ENCODE peak calls at places on chromosomes 1 and 21, in seven cellular contexts. Z, C, W, D, I, R and A are unnamed samples.

GRCh38 chr1:58249729-58250586 is 296.6 kb downstream of the OMA1 start:
- DNase-seq in W (peak), C (no peak), Z (peak), I (peak), D (peak), R (peak), A (peak)

GRCh38 chr21:27171704-27172103 is 204.8 kb upstream of the ADAMTS5 start:
- DNase-seq in D (no peak), R (no peak), C (no peak), W (no peak), Z (no peak), I (no peak), A (no peak)

GRCh38 chr1:98001764-98002163 is 80.9 kb upstream of the DPYD start:
- DNase-seq in D (peak), I (no peak), W (no peak), C (no peak), Z (no peak), R (peak), A (no peak)

GRCh38 chr21:45998276-45998701 is 16.7 kb downstream of the COL6A1 start:
- DNase-seq in I (peak), D (no peak), C (no peak), R (no peak), W (peak), Z (no peak), A (no peak)

GRCh38 chr1:41611932-41612450 is 127.5 kb upstream of the EDN2 start:
- DNase-seq in D (no peak), Z (no peak), C (no peak), I (no peak), R (no peak), W (no peak), A (no peak)

GRCh38 chr1:83910461-83910860 is 88.5 kb downstream of the TTLL7 start:
- DNase-seq in I (no peak), C (no peak), D (peak), W (no peak), Z (no peak), R (peak), A (no peak)

GRCh38 chr1:222060247-222060851 is 318.5 kb upstream of the DUSP10 start:
- DNase-seq in Z (no peak), R (no peak), C (no peak), I (no peak), D (no peak), W (no peak), A (no peak)

GRCh38 chr1:21149862-21150432 is 26.8 kb downstream of the EIF4G3 start:
- DNase-seq in Z (no peak), W (no peak), D (peak), C (no peak), R (peak), I (no peak), A (peak)

DNA sequence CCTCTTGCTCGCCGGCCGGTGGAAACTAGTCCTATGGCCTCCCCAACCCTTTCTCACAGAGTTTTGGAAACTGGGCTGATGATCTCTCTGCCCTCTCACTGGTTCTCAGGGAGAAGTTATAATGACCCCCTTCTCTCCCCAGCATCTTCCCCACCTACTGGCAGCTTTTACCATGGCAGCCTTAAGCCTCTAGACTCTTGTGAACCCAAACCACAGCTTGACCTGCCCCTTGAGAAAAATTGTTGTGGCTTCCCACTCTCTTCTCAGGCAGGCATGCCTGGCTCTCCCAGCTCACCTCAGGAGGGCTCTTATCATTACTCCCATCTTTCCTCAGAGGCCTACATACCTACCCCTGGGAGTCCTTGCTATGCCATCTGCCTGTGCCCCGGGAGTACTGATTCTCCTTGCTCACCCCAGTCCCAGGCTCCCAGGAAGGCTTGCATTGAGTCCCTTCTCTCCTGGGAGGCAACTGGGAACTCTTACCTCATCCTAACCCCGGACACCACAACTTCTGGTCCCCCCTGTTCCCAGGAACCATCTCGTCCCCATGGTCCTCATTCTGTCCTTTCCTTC is 1.6 kb downstream of the NSUN4 start:
- DNase-seq in W (no peak), R (no peak), Z (no peak), I (peak), D (peak), C (peak), A (no peak)
- TF ChIP-seq CTCF in W (peak), R (peak), Z (no peak), I (peak), D (peak), C (peak), A (peak)

DNA sequence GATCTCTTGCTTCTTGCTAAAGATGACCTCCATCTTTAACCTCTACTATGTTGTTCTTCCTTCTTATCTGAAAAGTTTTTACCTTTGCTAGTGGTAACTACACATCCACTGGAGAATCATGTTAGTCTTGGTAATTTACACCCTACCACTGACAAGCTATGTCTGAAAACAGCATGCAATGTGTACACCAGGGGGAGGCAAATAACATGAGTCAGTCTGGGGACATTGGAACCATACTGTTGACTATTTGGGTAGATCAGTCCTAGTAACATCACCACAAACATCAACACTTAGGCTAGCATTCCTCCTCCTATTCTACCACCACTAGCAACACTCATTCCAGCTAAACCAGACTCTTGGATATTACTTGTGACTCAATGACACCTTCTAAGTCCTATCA is 549.0 kb downstream of the KCNT2 start:
- DNase-seq in C (peak), Z (no peak), I (no peak), D (no peak), R (no peak), W (no peak), A (no peak)
- TF ChIP-seq CTCF in C (peak), Z (no peak), I (no peak), D (no peak), R (no peak), W (no peak), A (no peak)

DNA sequence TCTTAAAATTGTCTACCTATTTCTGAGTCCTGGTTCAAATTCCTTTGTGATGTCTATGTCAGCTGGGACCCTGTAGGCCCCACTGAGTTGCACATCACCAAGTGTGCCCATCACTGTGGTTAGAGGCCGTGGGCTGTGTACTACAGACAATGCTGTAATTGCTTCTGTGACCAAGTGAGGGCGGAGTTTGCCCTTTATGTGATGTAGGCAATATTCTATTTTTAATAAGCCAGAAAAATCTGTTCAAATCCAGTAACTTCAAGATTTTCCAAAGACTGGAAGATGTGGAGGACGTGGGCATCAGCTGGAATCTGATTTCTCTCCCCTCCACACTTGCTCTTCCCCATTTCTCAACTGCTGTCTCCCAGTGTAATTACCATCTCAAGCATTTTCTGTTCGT is 215.4 kb downstream of the PBX1 start:
- DNase-seq in D (no peak), C (no peak), R (no peak), Z (no peak), W (no peak), I (no peak), A (no peak)
- TF ChIP-seq CTCF in D (peak), C (no peak), R (no peak), Z (no peak), W (no peak), I (no peak), A (no peak)

DNA sequence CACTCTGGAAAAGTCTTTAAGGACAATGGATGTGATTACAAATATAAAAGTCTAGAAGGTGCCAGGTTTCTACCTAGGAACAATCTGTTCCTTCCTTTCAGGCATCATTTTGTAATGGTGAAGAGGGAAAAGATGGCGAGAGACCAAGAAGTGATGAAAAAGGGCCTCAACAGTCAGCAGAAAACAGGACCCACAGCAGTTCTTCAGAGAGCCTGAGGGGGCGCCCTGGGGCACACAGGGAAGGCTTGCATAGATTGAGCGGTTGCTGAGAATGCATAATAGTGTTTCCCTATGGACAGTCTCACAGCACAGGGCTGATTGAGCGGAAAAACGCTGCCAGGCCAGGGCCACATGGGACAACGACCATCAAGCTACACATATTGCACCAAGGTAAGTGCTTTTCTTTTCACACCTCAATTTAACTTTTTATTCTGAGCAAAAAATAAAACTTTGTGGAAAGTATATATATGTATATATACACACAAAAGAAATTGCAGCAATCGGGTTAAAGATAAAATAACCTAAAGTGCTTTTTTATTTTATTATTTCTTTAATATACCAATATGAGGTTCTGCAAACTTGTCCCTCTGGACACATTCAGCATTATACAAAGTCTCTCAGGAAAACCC is 3.1 kb upstream of the YRDC start:
- DNase-seq in I (peak), D (peak), C (peak), Z (peak), R (peak), W (peak), A (peak)
- TF ChIP-seq CTCF in I (peak), D (peak), C (peak), Z (peak), R (peak), W (peak), A (peak)